ENCODE peak calls at places on chromosomes 5 and 9, in seven cellular contexts. One of them, this sample, is unnamed.

GRCh38 chr5:1781107-1781506 is 18.5 kb downstream of the MRPL36 start:
- DNase-seq in astrocyte: no peak
- DNase-seq in WERI-Rb-1: no peak
- DNase-seq in testis: no peak
- DNase-seq in body of pancreas: no peak
- DNase-seq in hepatocyte: no peak
- DNase-seq in GM23248: no peak
- DNase-seq in this sample: no peak

GRCh38 chr9:38622083-38622674 is 1.8 kb upstream of the ANKRD18A start:
- DNase-seq in astrocyte: no peak
- DNase-seq in WERI-Rb-1: peak; percentile 58
- DNase-seq in testis: peak; percentile 72
- DNase-seq in body of pancreas: peak; percentile 48
- DNase-seq in hepatocyte: peak; percentile 30
- DNase-seq in GM23248: peak; percentile 12
- DNase-seq in this sample: no peak

GRCh38 chr5:33969572-33970452 is 14.7 kb downstream of the SLC45A2 start:
- DNase-seq in astrocyte: peak; percentile 32
- DNase-seq in WERI-Rb-1: peak; percentile 13
- DNase-seq in testis: peak; percentile 34
- DNase-seq in body of pancreas: peak; percentile 35
- DNase-seq in hepatocyte: peak; percentile 68
- DNase-seq in GM23248: peak; percentile 79
- DNase-seq in this sample: peak; percentile 66

GRCh38 chr5:76379316-76379715 is 23.8 kb upstream of the IQGAP2 start:
- DNase-seq in astrocyte: no peak
- DNase-seq in WERI-Rb-1: no peak
- DNase-seq in testis: no peak
- DNase-seq in body of pancreas: no peak
- DNase-seq in hepatocyte: no peak
- DNase-seq in GM23248: no peak
- DNase-seq in this sample: no peak

GRCh38 chr5:16137177-16137576 is 42.4 kb downstream of the MARCHF11 start:
- DNase-seq in astrocyte: no peak
- DNase-seq in WERI-Rb-1: no peak
- DNase-seq in testis: no peak
- DNase-seq in body of pancreas: no peak
- DNase-seq in hepatocyte: no peak
- DNase-seq in GM23248: no peak
- DNase-seq in this sample: no peak

GRCh38 chr9:127132375-127132774 is 9.9 kb upstream of the ANGPTL2 start:
- DNase-seq in astrocyte: no peak
- DNase-seq in WERI-Rb-1: no peak
- DNase-seq in testis: no peak
- DNase-seq in body of pancreas: no peak
- DNase-seq in hepatocyte: no peak
- DNase-seq in GM23248: no peak
- DNase-seq in this sample: peak; percentile 40

GRCh38 chr9:137297966-137298365 is 4.1 kb downstream of the NRARP start:
- DNase-seq in astrocyte: no peak
- DNase-seq in WERI-Rb-1: peak; percentile 13
- DNase-seq in testis: no peak
- DNase-seq in body of pancreas: no peak
- DNase-seq in hepatocyte: no peak
- DNase-seq in GM23248: no peak
- DNase-seq in this sample: peak; percentile 56

GRCh38 chr9:14627513-14627912 is 65.7 kb downstream of the ZDHHC21 start:
- DNase-seq in astrocyte: no peak
- DNase-seq in WERI-Rb-1: peak; percentile 9
- DNase-seq in testis: no peak
- DNase-seq in body of pancreas: no peak
- DNase-seq in hepatocyte: no peak
- DNase-seq in GM23248: no peak
- DNase-seq in this sample: no peak

GRCh38 chr5:68240196-68240595 is 24.6 kb downstream of the PIK3R1 start:
- DNase-seq in astrocyte: no peak
- DNase-seq in WERI-Rb-1: no peak
- DNase-seq in testis: no peak
- DNase-seq in body of pancreas: no peak
- DNase-seq in hepatocyte: no peak
- DNase-seq in GM23248: no peak
- DNase-seq in this sample: no peak

GRCh38 chr5:151384106-151384505 is 36.7 kb upstream of the SLC36A2 start:
- DNase-seq in astrocyte: no peak
- DNase-seq in WERI-Rb-1: no peak
- DNase-seq in testis: no peak
- DNase-seq in body of pancreas: no peak
- DNase-seq in hepatocyte: no peak
- DNase-seq in GM23248: peak; percentile 29
- DNase-seq in this sample: no peak

GRCh38 chr5:66518753-66519152 is 77.4 kb upstream of the MAST4 start:
- DNase-seq in astrocyte: peak; percentile 51
- DNase-seq in WERI-Rb-1: no peak
- DNase-seq in testis: no peak
- DNase-seq in body of pancreas: peak; percentile 12
- DNase-seq in hepatocyte: peak; percentile 24
- DNase-seq in GM23248: no peak
- DNase-seq in this sample: no peak

GRCh38 chr9:20356392-20357206 is 265.7 kb downstream of the MLLT3 start:
- DNase-seq in astrocyte: peak; percentile 66
- DNase-seq in WERI-Rb-1: peak; percentile 73
- DNase-seq in testis: peak; percentile 72
- DNase-seq in body of pancreas: peak; percentile 81
- DNase-seq in hepatocyte: peak; percentile 87
- DNase-seq in GM23248: peak; percentile 89
- DNase-seq in this sample: peak; percentile 88

GRCh38 chr5:68139601-68140441 is 75.7 kb upstream of the PIK3R1 start:
- DNase-seq in astrocyte: peak; percentile 49
- DNase-seq in WERI-Rb-1: no peak
- DNase-seq in testis: no peak
- DNase-seq in body of pancreas: no peak
- DNase-seq in hepatocyte: no peak
- DNase-seq in GM23248: no peak
- DNase-seq in this sample: no peak

GRCh38 chr5:83321656-83322055 is 149.9 kb upstream of the VCAN start:
- DNase-seq in astrocyte: peak; percentile 38
- DNase-seq in WERI-Rb-1: no peak
- DNase-seq in testis: no peak
- DNase-seq in body of pancreas: no peak
- DNase-seq in hepatocyte: no peak
- DNase-seq in GM23248: peak; percentile 73
- DNase-seq in this sample: no peak

GRCh38 chr9:98222885-98223640 is 30.6 kb upstream of the CORO2A start:
- DNase-seq in astrocyte: peak; percentile 100
- DNase-seq in WERI-Rb-1: no peak
- DNase-seq in testis: no peak
- DNase-seq in body of pancreas: peak; percentile 27
- DNase-seq in hepatocyte: no peak
- DNase-seq in GM23248: peak; percentile 98
- DNase-seq in this sample: no peak

GRCh38 chr5:5374034-5374715 is 48.3 kb upstream of the ICE1 start:
- DNase-seq in astrocyte: peak; percentile 68
- DNase-seq in WERI-Rb-1: no peak
- DNase-seq in testis: no peak
- DNase-seq in body of pancreas: no peak
- DNase-seq in hepatocyte: no peak
- DNase-seq in GM23248: peak; percentile 62
- DNase-seq in this sample: no peak

GRCh38 chr5:93582677-93583524 is at the start of gene NR2F1:
- DNase-seq in astrocyte: peak; percentile 100
- DNase-seq in WERI-Rb-1: peak; percentile 85
- DNase-seq in testis: peak; percentile 82
- DNase-seq in body of pancreas: peak; percentile 90
- DNase-seq in hepatocyte: peak; percentile 67
- DNase-seq in GM23248: peak; percentile 91
- DNase-seq in this sample: peak; percentile 88

GRCh38 chr5:41794478-41794877 is 75.7 kb downstream of the OXCT1 start:
- DNase-seq in astrocyte: peak; percentile 98
- DNase-seq in WERI-Rb-1: no peak
- DNase-seq in testis: no peak
- DNase-seq in body of pancreas: no peak
- DNase-seq in hepatocyte: peak; percentile 68
- DNase-seq in GM23248: peak; percentile 96
- DNase-seq in this sample: no peak

GRCh38 chr9:104088416-104088815 is 5.7 kb upstream of the SMC2 start:
- DNase-seq in astrocyte: no peak
- DNase-seq in WERI-Rb-1: no peak
- DNase-seq in testis: no peak
- DNase-seq in body of pancreas: no peak
- DNase-seq in hepatocyte: no peak
- DNase-seq in GM23248: peak; percentile 22
- DNase-seq in this sample: no peak

GRCh38 chr5:10604975-10605374 is 41.1 kb downstream of the ANKRD33B start:
- DNase-seq in astrocyte: no peak
- DNase-seq in WERI-Rb-1: no peak
- DNase-seq in testis: no peak
- DNase-seq in body of pancreas: no peak
- DNase-seq in hepatocyte: no peak
- DNase-seq in GM23248: no peak
- DNase-seq in this sample: peak; percentile 43

GRCh38 chr9:95857122-95857521 is 18.4 kb upstream of the ERCC6L2 start:
- DNase-seq in astrocyte: peak; percentile 67
- DNase-seq in WERI-Rb-1: no peak
- DNase-seq in testis: no peak
- DNase-seq in body of pancreas: peak; percentile 17
- DNase-seq in hepatocyte: peak; percentile 86
- DNase-seq in GM23248: peak; percentile 24
- DNase-seq in this sample: peak; percentile 50

GRCh38 chr5:579746-580366 is 32.3 kb upstream of the CEP72 start:
- DNase-seq in astrocyte: no peak
- DNase-seq in WERI-Rb-1: no peak
- DNase-seq in testis: peak; percentile 10
- DNase-seq in body of pancreas: no peak
- DNase-seq in hepatocyte: no peak
- DNase-seq in GM23248: no peak
- DNase-seq in this sample: peak; percentile 54

GRCh38 chr5:580436-580835 is 31.7 kb upstream of the CEP72 start:
- DNase-seq in astrocyte: no peak
- DNase-seq in WERI-Rb-1: no peak
- DNase-seq in testis: peak; percentile 10
- DNase-seq in body of pancreas: no peak
- DNase-seq in hepatocyte: no peak
- DNase-seq in GM23248: no peak
- DNase-seq in this sample: no peak

GRCh38 chr5:575636-576035 is 36.5 kb upstream of the CEP72 start:
- DNase-seq in astrocyte: no peak
- DNase-seq in WERI-Rb-1: no peak
- DNase-seq in testis: no peak
- DNase-seq in body of pancreas: no peak
- DNase-seq in hepatocyte: no peak
- DNase-seq in GM23248: no peak
- DNase-seq in this sample: no peak

GRCh38 chr5:579211-579610 is 32.9 kb upstream of the CEP72 start:
- DNase-seq in astrocyte: no peak
- DNase-seq in WERI-Rb-1: no peak
- DNase-seq in testis: peak; percentile 8
- DNase-seq in body of pancreas: no peak
- DNase-seq in hepatocyte: no peak
- DNase-seq in GM23248: no peak
- DNase-seq in this sample: no peak

DNA sequence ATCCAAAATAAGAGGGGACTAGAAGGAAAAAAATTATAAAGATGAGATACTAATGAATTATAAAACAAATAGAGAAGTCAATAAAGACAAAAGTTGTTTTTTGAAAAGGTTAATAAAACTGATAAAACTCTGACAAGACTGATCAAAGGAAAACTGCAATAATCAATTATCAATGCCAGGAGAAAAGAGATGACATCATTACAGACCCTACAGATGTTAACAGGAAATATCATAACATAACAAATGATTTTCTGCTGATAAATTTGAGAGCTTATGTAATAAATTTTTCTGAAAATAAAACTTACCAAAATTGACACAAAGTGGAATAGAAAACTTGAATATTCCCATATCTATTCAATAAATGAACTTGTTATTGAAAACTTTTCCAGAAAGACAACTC is 34.3 kb upstream of the CEP72 start:
- DNase-seq in astrocyte: no peak
- DNase-seq in WERI-Rb-1: no peak
- DNase-seq in testis: no peak
- DNase-seq in body of pancreas: no peak
- DNase-seq in hepatocyte: no peak
- DNase-seq in GM23248: no peak
- DNase-seq in this sample: no peak
- H3K27me3 ChIP-seq in astrocyte: peaks cover 34% of the 10 kb centered on the region
- H3K27me3 ChIP-seq in WERI-Rb-1: peaks cover 50% of the 10 kb centered on the region
- H3K27me3 ChIP-seq in testis: no peaks in the 10 kb centered on the region
- H3K27me3 ChIP-seq in body of pancreas: no peaks in the 10 kb centered on the region
- H3K27me3 ChIP-seq in hepatocyte: peaks cover 20% of the 10 kb centered on the region
- H3K27me3 ChIP-seq in GM23248: peaks cover 54% of the 10 kb centered on the region
- H3K27me3 ChIP-seq in this sample: no peaks in the 10 kb centered on the region

GRCh38 chr5:14444161-14444560 is 137.4 kb upstream of the OTULINL start:
- DNase-seq in astrocyte: no peak
- DNase-seq in WERI-Rb-1: no peak
- DNase-seq in testis: no peak
- DNase-seq in body of pancreas: no peak
- DNase-seq in hepatocyte: no peak
- DNase-seq in GM23248: peak; percentile 36
- DNase-seq in this sample: no peak
- H3K4me3 ChIP-seq in astrocyte: peak overlapping the region; percentile 80
- H3K4me3 ChIP-seq in WERI-Rb-1: no peak overlapping the region
- H3K4me3 ChIP-seq in testis: no peak overlapping the region
- H3K4me3 ChIP-seq in body of pancreas: no peak overlapping the region
- H3K4me3 ChIP-seq in hepatocyte: no peak overlapping the region
- H3K4me3 ChIP-seq in GM23248: peak overlapping the region; percentile 79
- H3K4me3 ChIP-seq in this sample: no peak overlapping the region

GRCh38 chr9:87610200-87611155 is 112.8 kb downstream of the DAPK1 start:
- DNase-seq in astrocyte: peak; percentile 47
- DNase-seq in WERI-Rb-1: no peak
- DNase-seq in testis: no peak
- DNase-seq in body of pancreas: no peak
- DNase-seq in hepatocyte: no peak
- DNase-seq in GM23248: no peak
- DNase-seq in this sample: peak; percentile 26
- H3K27me3 ChIP-seq in astrocyte: no peaks in the 10 kb centered on the region
- H3K27me3 ChIP-seq in WERI-Rb-1: no peaks in the 10 kb centered on the region
- H3K27me3 ChIP-seq in testis: no peaks in the 10 kb centered on the region
- H3K27me3 ChIP-seq in body of pancreas: no peaks in the 10 kb centered on the region
- H3K27me3 ChIP-seq in hepatocyte: no peaks in the 10 kb centered on the region
- H3K27me3 ChIP-seq in GM23248: no peaks in the 10 kb centered on the region
- H3K27me3 ChIP-seq in this sample: no peaks in the 10 kb centered on the region

DNA sequence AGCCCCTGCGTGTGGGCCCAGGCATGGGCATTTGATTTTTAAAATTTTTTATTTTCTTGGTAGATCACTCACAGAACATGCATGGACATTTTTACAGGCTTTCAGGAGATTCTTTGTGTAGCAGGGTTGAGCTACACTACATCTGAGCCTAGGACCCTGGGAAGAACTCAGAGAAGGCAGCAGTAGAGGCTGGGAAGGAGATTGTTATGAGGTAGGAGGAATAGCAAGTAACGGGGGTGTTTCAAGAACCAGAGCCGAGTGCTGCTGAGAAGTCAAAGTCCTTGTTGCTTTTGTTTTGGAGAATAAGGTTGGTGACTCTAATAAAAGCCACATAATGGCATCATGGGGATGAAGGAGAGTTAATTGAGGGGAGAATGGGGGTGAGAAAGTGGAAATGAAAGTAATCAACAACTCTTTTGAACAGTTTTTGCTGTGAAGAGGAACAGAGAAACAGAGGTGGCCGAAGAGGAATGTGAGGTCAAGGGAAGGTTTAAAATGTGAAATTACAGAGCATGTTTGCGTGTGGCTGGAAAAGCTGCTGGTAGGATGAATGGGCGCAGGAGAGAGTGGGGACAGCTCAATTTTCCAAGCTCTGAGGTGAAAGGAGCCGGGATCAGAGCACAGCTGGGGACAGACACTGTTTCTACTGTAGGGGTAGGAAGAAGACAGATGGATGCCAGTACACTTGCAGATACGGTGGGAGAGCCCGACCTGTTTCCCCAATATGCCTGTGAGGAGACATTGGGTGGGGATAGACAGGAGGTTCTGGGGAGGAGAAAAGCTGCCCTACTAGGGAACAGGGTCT is 4.7 kb upstream of the PDLIM7 start:
- DNase-seq in astrocyte: no peak
- DNase-seq in WERI-Rb-1: no peak
- DNase-seq in testis: no peak
- DNase-seq in body of pancreas: no peak
- DNase-seq in hepatocyte: no peak
- DNase-seq in GM23248: no peak
- DNase-seq in this sample: no peak
- H3K4me3 ChIP-seq in astrocyte: no peak overlapping the region
- H3K4me3 ChIP-seq in WERI-Rb-1: no peak overlapping the region
- H3K4me3 ChIP-seq in testis: no peak overlapping the region
- H3K4me3 ChIP-seq in body of pancreas: no peak overlapping the region
- H3K4me3 ChIP-seq in hepatocyte: no peak overlapping the region
- H3K4me3 ChIP-seq in GM23248: no peak overlapping the region
- H3K4me3 ChIP-seq in this sample: no peak overlapping the region

This sample was measured in endodermal cell.